ENCODE peak calls at places on chromosomes 6 and 20, in five cellular contexts. D is CD8-positive, alpha-beta T cell; S is esophagus squamous epithelium; X is naive thymus-derived CD4-positive, alpha-beta T cell; K is OCI-LY7. Q is an unnamed sample.

GRCh38 chr6:84926756-84927155 is 162.4 kb upstream of the TBX18 start:
- DNase-seq in D (no peak), S (no peak), X (no peak), K (no peak), Q (no peak)

GRCh38 chr6:170292778-170293164 is 1.9 kb upstream of the DLL1 start:
- DNase-seq in D (no peak), S (no peak), X (no peak), K (no peak), Q (no peak)

GRCh38 chr6:34227656-34228421 is 8.8 kb upstream of the HMGA1 start:
- DNase-seq in D (no peak), S (no peak), X (no peak), K (no peak), Q (no peak)

GRCh38 chr6:34145161-34146020 is 496 bp downstream of the GRM4 start:
- DNase-seq in D (peak; percentile 69), S (no peak), X (no peak), K (peak; percentile 43), Q (no peak)

GRCh38 chr6:108652375-108652774 is 91.7 kb downstream of the FOXO3 start:
- DNase-seq in D (no peak), S (no peak), X (no peak), K (no peak), Q (no peak)

GRCh38 chr6:7615611-7616383 is 25.8 kb downstream of the SNRNP48 start:
- DNase-seq in D (peak; percentile 25), S (no peak), X (no peak), K (peak; percentile 66), Q (peak; percentile 63)

GRCh38 chr20:11585752-11586352 is 331.8 kb upstream of the BTBD3 start:
- DNase-seq in D (no peak), S (no peak), X (no peak), K (no peak), Q (peak; percentile 11)

GRCh38 chr6:43668151-43669028 is 19.2 kb downstream of the MRPS18A start:
- DNase-seq in D (peak; percentile 47), S (no peak), X (peak; percentile 25), K (peak; percentile 75), Q (peak; percentile 66)

GRCh38 chr20:10558635-10559187 is 115.1 kb downstream of the JAG1 start:
- DNase-seq in D (peak; percentile 46), S (no peak), X (no peak), K (no peak), Q (no peak)

GRCh38 chr20:49965781-49966304 is 16.9 kb upstream of the SNAI1 start:
- DNase-seq in D (no peak), S (no peak), X (no peak), K (no peak), Q (no peak)

GRCh38 chr6:14454467-14454763 is 336.8 kb downstream of the CD83 start:
- DNase-seq in D (peak; percentile 38), S (no peak), X (no peak), K (peak; percentile 19), Q (no peak)

GRCh38 chr20:12058201-12058600 is 140.5 kb downstream of the BTBD3 start:
- DNase-seq in D (no peak), S (no peak), X (no peak), K (no peak), Q (peak; percentile 49)

GRCh38 chr20:62820208-62820961 is 3.5 kb downstream of the COL9A3 start:
- DNase-seq in D (no peak), S (no peak), X (no peak), K (no peak), Q (peak; percentile 34)

GRCh38 chr6:167400482-167401138 is 75.7 kb downstream of the TTLL2 start:
- DNase-seq in D (no peak), S (no peak), X (no peak), K (no peak), Q (no peak)

GRCh38 chr20:40331249-40331648 is 357.8 kb downstream of the MAFB start:
- DNase-seq in D (no peak), S (no peak), X (no peak), K (no peak), Q (no peak)

GRCh38 chr6:360791-361373 is 30.7 kb upstream of the IRF4 start:
- DNase-seq in D (no peak), S (no peak), X (no peak), K (peak; percentile 77), Q (peak; percentile 58)

GRCh38 chr6:20024316-20024673 is 187.1 kb downstream of the ID4 start:
- DNase-seq in D (no peak), S (no peak), X (no peak), K (no peak), Q (no peak)

GRCh38 chr20:63319164-63320040 is 26.4 kb downstream of the COL20A1 start:
- DNase-seq in D (no peak), S (no peak), X (no peak), K (no peak), Q (no peak)

GRCh38 chr6:148765878-148766808 is 19.3 kb downstream of the UST start:
- DNase-seq in D (no peak), S (no peak), X (no peak), K (no peak), Q (no peak)

GRCh38 chr6:37429352-37429750 is 3.7 kb upstream of the CMTR1 start:
- DNase-seq in D (no peak), S (no peak), X (no peak), K (peak; percentile 31), Q (no peak)

GRCh38 chr20:9534025-9534424 is 19.6 kb downstream of the LAMP5 start:
- DNase-seq in D (no peak), S (no peak), X (no peak), K (no peak), Q (no peak)

GRCh38 chr20:9535457-9535856 is 21.1 kb downstream of the LAMP5 start:
- DNase-seq in D (no peak), S (no peak), X (no peak), K (no peak), Q (no peak)

GRCh38 chr20:9531581-9531980 is 17.2 kb downstream of the LAMP5 start:
- DNase-seq in D (no peak), S (no peak), X (no peak), K (no peak), Q (no peak)

GRCh38 chr20:9532069-9532809 is 17.8 kb downstream of the LAMP5 start:
- DNase-seq in D (no peak), S (no peak), X (no peak), K (no peak), Q (peak; percentile 7)
- H3K4me1 ChIP-seq in D (no peaks in the 10 kb centered on the region), S (no peaks in the 10 kb centered on the region), X (no peaks in the 10 kb centered on the region), K (no peaks in the 10 kb centered on the region), Q (no peaks in the 10 kb centered on the region)

GRCh38 chr20:54172856-54173652 is 732 bp downstream of the CYP24A1 start:
- DNase-seq in D (no peak), S (no peak), X (no peak), K (no peak), Q (no peak)
- H3K4me3 ChIP-seq in D (no peak overlapping the region), S (peak overlapping the region; percentile 32), X (no peak overlapping the region), K (no peak overlapping the region), Q (no peak overlapping the region)

DNA sequence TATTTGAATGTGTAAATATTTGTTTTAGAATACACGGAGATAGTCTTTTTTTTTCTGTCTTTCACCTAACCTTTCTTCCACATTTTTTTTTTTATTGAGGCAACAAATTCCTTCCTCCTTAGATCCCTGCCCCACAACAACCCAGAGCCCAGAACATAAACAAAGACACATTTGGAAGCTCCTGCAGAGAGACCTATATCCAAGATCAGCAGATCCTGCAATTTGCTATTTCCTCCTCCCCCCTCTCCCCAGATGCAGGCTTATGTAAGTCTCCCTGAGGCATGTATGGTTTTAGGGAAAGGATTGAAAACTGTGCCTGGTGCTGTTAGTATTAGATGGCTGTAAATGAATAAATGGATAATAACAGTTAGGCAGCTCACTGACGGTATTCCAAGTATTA is 608.2 kb upstream of the CITED2 start:
- DNase-seq in D (no peak), S (no peak), X (no peak), K (no peak), Q (peak; percentile 47)
- H3K4me1 ChIP-seq in D (no peaks in the 10 kb centered on the region), S (peaks cover 4% of the 10 kb centered on the region), X (no peaks in the 10 kb centered on the region), K (no peaks in the 10 kb centered on the region), Q (peaks cover 60% of the 10 kb centered on the region)

GRCh38 chr6:51535327-51535726 is 552.1 kb downstream of the PKHD1 start:
- DNase-seq in D (no peak), S (no peak), X (no peak), K (no peak), Q (peak; percentile 41)
- H3K4me3 ChIP-seq in D (no peak overlapping the region), S (no peak overlapping the region), X (no peak overlapping the region), K (no peak overlapping the region), Q (no peak overlapping the region)

DNA sequence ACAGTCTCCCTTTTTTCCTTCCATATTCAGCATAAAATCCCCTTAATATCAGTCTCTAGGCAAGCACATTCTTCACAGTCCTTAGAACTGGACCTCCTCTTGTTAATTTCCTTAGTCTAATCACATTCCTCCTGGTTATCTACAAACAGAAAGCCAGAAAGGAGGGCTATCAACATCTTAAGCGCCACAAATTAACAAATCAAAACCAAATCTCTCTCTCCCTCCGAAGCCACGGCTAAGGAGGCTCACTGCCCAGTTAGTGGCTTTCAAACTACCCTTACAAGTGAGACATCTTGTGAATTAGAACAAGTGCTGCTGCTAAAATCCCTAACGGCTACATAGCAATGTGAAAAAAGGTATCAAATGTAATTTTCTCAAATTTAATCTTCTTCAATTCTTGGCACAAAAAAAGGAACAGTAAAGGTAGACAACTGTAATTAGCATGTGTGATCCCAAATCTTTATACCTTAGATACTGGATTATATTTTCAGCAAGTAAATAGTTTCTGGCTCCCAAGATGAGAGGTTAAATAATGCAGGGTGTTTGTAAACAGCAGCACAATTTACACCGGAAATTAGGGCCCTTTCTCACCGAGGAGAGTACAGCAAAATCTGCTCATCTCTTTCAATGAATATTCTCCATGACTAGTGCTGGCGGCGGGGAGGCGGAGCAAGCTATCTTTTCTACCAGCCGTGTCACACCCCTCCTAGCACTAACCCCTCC is 1.4 kb upstream of the TRIM39 start:
- DNase-seq in D (peak; percentile 92), S (no peak), X (no peak), K (peak; percentile 75), Q (peak; percentile 61)
- H3K4me1 ChIP-seq in D (peaks cover 53% of the 10 kb centered on the region), S (peaks cover 16% of the 10 kb centered on the region), X (peaks cover 40% of the 10 kb centered on the region), K (peaks cover 41% of the 10 kb centered on the region), Q (no peaks in the 10 kb centered on the region)